ENCODE peak calls at places on chromosomes 6 and 20, in five cellular contexts. Z, Y, D, A and H are unnamed samples.

GRCh38 chr6:23301546-23301945 is 732.2 kb downstream of the HDGFL1 start:
- DNase-seq in Y (no peak), A (no peak), D (no peak), Z (no peak), H (peak)

GRCh38 chr6:105509506-105510331 is 106.8 kb upstream of the PREP start:
- DNase-seq in Z (peak), A (peak), D (no peak), Y (no peak), H (no peak)

GRCh38 chr6:163264662-163265035 is 149.9 kb upstream of the QKI start:
- DNase-seq in Y (no peak), D (no peak), A (no peak), Z (no peak), H (no peak)

GRCh38 chr20:37406010-37406998 is 60.4 kb downstream of the SRC start:
- DNase-seq in A (no peak), D (peak), Y (no peak), Z (peak), H (no peak)

GRCh38 chr6:15879372-15880261 is 216.8 kb upstream of the DTNBP1 start:
- DNase-seq in D (peak), Z (peak), A (peak), Y (no peak), H (no peak)

GRCh38 chr20:50931048-50931305 is 260 bp downstream of the ADNP start:
- DNase-seq in Y (peak), Z (no peak), D (no peak), A (no peak), H (no peak)

GRCh38 chr20:50559856-50560623 is 49.9 kb downstream of the PTPN1 start:
- DNase-seq in A (no peak), D (no peak), Y (no peak), Z (no peak), H (no peak)

GRCh38 chr20:34302312-34302722 is 838 bp downstream of the AHCY start:
- DNase-seq in Z (peak), Y (no peak), A (peak), D (no peak), H (peak)

GRCh38 chr20:44302026-44302669 is 8.9 kb downstream of the FITM2 start:
- DNase-seq in Y (no peak), Z (no peak), A (no peak), D (no peak), H (no peak)